ENCODE peak calls at places on chromosomes 6 and 20, in five cellular contexts. T is stimulated activated CD4-positive, alpha-beta T cell treated with anti-CD3 and anti-CD28 coated beads, Interleukin-4, amount 100 ng/mL, for 24 hours; V is KBM-7; A is fibroblast of pulmonary artery; E is iPS-NIHi11. G is an unnamed sample.

GRCh38 chr6:9537381-9537780 is 877.5 kb downstream of the TFAP2A start:
- DNase-seq in T (no peak), V (no peak), A (peak), E (no peak), G (no peak)

GRCh38 chr6:125753218-125753936 is 3.9 kb downstream of the HEY2 start:
- DNase-seq in T (no peak), V (peak), A (peak), E (no peak), G (no peak)

GRCh38 chr6:168455847-168456530 is 15.0 kb downstream of the SMOC2 start:
- DNase-seq in T (no peak), V (no peak), A (no peak), E (no peak), G (no peak)

GRCh38 chr20:58645277-58645968 is 5.7 kb upstream of the STX16 start:
- DNase-seq in T (no peak), V (no peak), A (peak), E (no peak), G (no peak)

GRCh38 chr6:53179961-53180651 is 31.5 kb upstream of the GCM1 start:
- DNase-seq in T (peak), V (peak), A (peak), E (no peak), G (peak)

GRCh38 chr6:75281643-75282042 is 2.9 kb downstream of the TMEM30A start:
- DNase-seq in T (no peak), V (no peak), A (no peak), E (no peak), G (no peak)

GRCh38 chr6:87074051-87074711 is 20.7 kb downstream of the CGA start:
- DNase-seq in T (no peak), V (no peak), A (no peak), E (no peak), G (no peak)

GRCh38 chr6:84410377-84410776 is 182.9 kb upstream of the CEP162 start:
- DNase-seq in T (no peak), V (no peak), A (no peak), E (no peak), G (no peak)

GRCh38 chr6:169789944-169790927 is 38.8 kb downstream of the ERMARD start:
- DNase-seq in T (peak), V (peak), A (peak), E (peak), G (peak)

GRCh38 chr20:63441136-63441776 is 31.2 kb downstream of the KCNQ2 start:
- DNase-seq in T (peak), V (peak), A (no peak), E (no peak), G (peak)

GRCh38 chr6:116215414-116215813 is 38.5 kb downstream of the TSPYL4 start:
- DNase-seq in T (no peak), V (no peak), A (peak), E (no peak), G (no peak)

GRCh38 chr6:44132476-44132875 is 5.1 kb downstream of the TMEM63B start:
- DNase-seq in T (no peak), V (no peak), A (no peak), E (no peak), G (no peak)

GRCh38 chr6:112935402-112936078 is 588.4 kb downstream of the RFPL4B start:
- DNase-seq in T (no peak), V (no peak), A (no peak), E (no peak), G (no peak)

GRCh38 chr20:7305971-7306370 is 538.5 kb downstream of the BMP2 start:
- DNase-seq in T (no peak), V (no peak), A (no peak), E (no peak), G (no peak)

GRCh38 chr6:166058064-166058739 is 109.4 kb downstream of the TBXT start:
- DNase-seq in T (no peak), V (no peak), A (peak), E (no peak), G (no peak)

GRCh38 chr6:40754481-40755045 is 167.4 kb upstream of the LRFN2 start:
- DNase-seq in T (no peak), V (no peak), A (no peak), E (peak), G (no peak)

GRCh38 chr6:39061182-39061581 is 12.6 kb downstream of the GLP1R start:
- DNase-seq in T (no peak), V (no peak), A (no peak), E (no peak), G (no peak)

GRCh38 chr20:665276-665675 is 10.3 kb downstream of the SCRT2 start:
- DNase-seq in T (no peak), V (no peak), A (no peak), E (no peak), G (no peak)

GRCh38 chr6:2034256-2034655 is 211.1 kb downstream of the GMDS start:
- DNase-seq in T (no peak), V (no peak), A (peak), E (no peak), G (no peak)

GRCh38 chr6:14540276-14540675 is 422.7 kb downstream of the CD83 start:
- DNase-seq in T (no peak), V (no peak), A (no peak), E (no peak), G (no peak)

GRCh38 chr20:14919473-14920157 is 582.2 kb upstream of the FLRT3 start:
- DNase-seq in T (no peak), V (no peak), A (no peak), E (peak), G (no peak)

GRCh38 chr20:3782597-3782996 is 1.3 kb upstream of the SPEF1 start:
- DNase-seq in T (no peak), V (no peak), A (no peak), E (no peak), G (no peak)

GRCh38 chr20:63236116-63236837 is 572 bp downstream of the BIRC7 start:
- DNase-seq in T (no peak), V (no peak), A (no peak), E (no peak), G (no peak)

GRCh38 chr6:137729866-137730629 is 137.0 kb upstream of the TNFAIP3 start:
- DNase-seq in T (no peak), V (no peak), A (peak), E (no peak), G (no peak)

GRCh38 chr20:20950620-20951019 is 155.5 kb downstream of the LINC00237 start:
- DNase-seq in T (no peak), V (no peak), A (no peak), E (no peak), G (no peak)

GRCh38 chr6:3426091-3426780 is 30.6 kb downstream of the SLC22A23 start:
- DNase-seq in T (no peak), V (no peak), A (no peak), E (no peak), G (no peak)

GRCh38 chr6:3478341-3478740 is 21.5 kb upstream of the SLC22A23 start:
- DNase-seq in T (no peak), V (no peak), A (no peak), E (no peak), G (no peak)

GRCh38 chr6:43628392-43629103 is 516 bp downstream of the GTPBP2 start:
- DNase-seq in T (peak), V (peak), A (peak), E (peak), G (peak)

GRCh38 chr6:96742702-96743101 is 94.6 kb downstream of the GPR63 start:
- DNase-seq in T (no peak), V (no peak), A (no peak), E (no peak), G (no peak)

GRCh38 chr6:139925894-139926641 is 551.6 kb upstream of the CITED2 start:
- DNase-seq in T (no peak), V (no peak), A (peak), E (no peak), G (no peak)

GRCh38 chr20:62796699-62797491 is 622 bp downstream of the MRGBP start:
- DNase-seq in T (no peak), V (no peak), A (no peak), E (peak), G (no peak)

GRCh38 chr20:16479666-16480065 is 93.6 kb downstream of the KIF16B start:
- DNase-seq in T (no peak), V (no peak), A (no peak), E (no peak), G (no peak)

GRCh38 chr6:128754658-128755256 is 128.2 kb upstream of the LAMA2 start:
- DNase-seq in T (no peak), V (no peak), A (no peak), E (no peak), G (no peak)

GRCh38 chr20:17655865-17656489 is 26.1 kb downstream of the RRBP1 start:
- DNase-seq in T (no peak), V (no peak), A (no peak), E (no peak), G (no peak)

GRCh38 chr6:166474721-166475565 is 92.2 kb upstream of the MPC1 start:
- DNase-seq in T (no peak), V (no peak), A (no peak), E (no peak), G (no peak)

GRCh38 chr20:23151885-23152284 is 65.8 kb upstream of the CD93 start:
- DNase-seq in T (no peak), V (no peak), A (no peak), E (no peak), G (no peak)

GRCh38 chr6:9481292-9482029 is 933.4 kb downstream of the TFAP2A start:
- DNase-seq in T (no peak), V (no peak), A (no peak), E (no peak), G (no peak)